ENCODE peak calls at places on chromosomes 11 and 22, in five cellular contexts. O is activated T-cell treated with anti-CD3 and anti-CD28 coated beads for 1 hour, I is dermis microvascular lymphatic vessel endothelial cell, S is NCI-H2171 treated with DMSO at 0.1 percent for 48 hours, H is tibial artery. D is an unnamed sample.

GRCh38 chr11:103682318-103683184 is 353.9 kb upstream of the DDI1 start:
- DNase-seq in O (peak; percentile 9), S (peak; percentile 21), H (peak; percentile 63), I (peak; percentile 61), D (peak; percentile 10)

GRCh38 chr22:35023692-35024363 is 42.1 kb upstream of the ISX start:
- DNase-seq in I (no peak), O (peak; percentile 45), S (peak; percentile 40), H (peak; percentile 45), D (peak; percentile 24)

GRCh38 chr11:119795231-119795630 is 66.2 kb upstream of the NECTIN1 start:
- DNase-seq in I (no peak), O (no peak), H (no peak), S (no peak), D (no peak)

GRCh38 chr11:119509277-119509841 is 86.4 kb upstream of the THY1 start:
- DNase-seq in O (no peak), I (no peak), S (no peak), H (no peak), D (no peak)

GRCh38 chr22:48898524-48899377 is 928.9 kb downstream of the BRD1 start:
- DNase-seq in S (no peak), H (no peak), I (no peak), O (no peak), D (no peak)

GRCh38 chr11:128796275-128796674 is 70.8 kb downstream of the KCNJ1 start:
- DNase-seq in S (no peak), I (no peak), O (no peak), H (no peak), D (no peak)

GRCh38 chr22:46918197-46918596 is 155.7 kb downstream of the TBC1D22A start:
- DNase-seq in I (no peak), S (no peak), H (no peak), O (no peak), D (no peak)

GRCh38 chr22:24564376-24565058 is 8.7 kb downstream of the SNRPD3 start:
- DNase-seq in O (no peak), I (no peak), H (peak; percentile 32), S (no peak), D (no peak)

GRCh38 chr11:94794287-94795168 is 26.4 kb downstream of the AMOTL1 start:
- DNase-seq in S (no peak), I (peak; percentile 91), O (no peak), H (peak; percentile 58), D (no peak)

GRCh38 chr11:71927813-71928738 is at the start of gene XNDC1N:
- DNase-seq in H (peak; percentile 56), I (peak; percentile 79), O (peak; percentile 23), S (peak; percentile 98), D (no peak)

D was measured in activated CD4-positive, alpha-beta T cell treated with anti-CD3 and anti-CD28 coated beads for 1 hour.